ENCODE peak calls at places on chromosome X, in seven cellular contexts. K is ovary, T is stomach, E is endothelial cell, O is astrocyte, G is AG04449, C is mucosa of descending colon. R is an unnamed sample.

GRCh38 chrX:41607264-41607832 is 81.4 kb upstream of the GPR34 start:
- DNase-seq in K (no peak), T (no peak), E (no peak), O (no peak), G (no peak), C (no peak), R (no peak)

GRCh38 chrX:97389761-97390192 is 506.1 kb downstream of the RPA4 start:
- DNase-seq in K (no peak), T (no peak), E (no peak), O (peak), G (no peak), C (no peak), R (peak)

GRCh38 chrX:3295731-3296130 is 50.7 kb downstream of the MXRA5 start:
- DNase-seq in K (no peak), T (no peak), E (no peak), O (no peak), G (no peak), C (no peak), R (no peak)

GRCh38 chrX:39772057-39772832 is 325.5 kb downstream of the BCOR start:
- DNase-seq in K (peak), T (peak), E (peak), O (peak), G (no peak), C (no peak), R (no peak)

GRCh38 chrX:70196961-70197805 is 19.9 kb downstream of the DGAT2L6 start:
- DNase-seq in K (no peak), T (peak), E (peak), O (no peak), G (no peak), C (peak), R (no peak)

GRCh38 chrX:113950081-113950678 is 633.7 kb upstream of the HTR2C start:
- DNase-seq in K (no peak), T (no peak), E (no peak), O (no peak), G (no peak), C (no peak), R (no peak)

GRCh38 chrX:142998447-142999208 is 27.1 kb upstream of the SPANXN4 start:
- DNase-seq in K (no peak), T (no peak), E (no peak), O (no peak), G (no peak), C (no peak), R (no peak)

GRCh38 chrX:16282209-16282608 is 114.9 kb downstream of the MAGEB17 start:
- DNase-seq in K (no peak), T (no peak), E (no peak), O (no peak), G (no peak), C (no peak), R (no peak)

GRCh38 chrX:148135738-148136137 is 154.6 kb downstream of the FMR1NB start:
- DNase-seq in K (no peak), T (no peak), E (no peak), O (peak), G (no peak), C (no peak), R (no peak)

GRCh38 chrX:42495139-42495538 is 282.8 kb downstream of the PPP1R2C start:
- DNase-seq in K (no peak), T (no peak), E (no peak), O (no peak), G (no peak), C (no peak), R (no peak)

GRCh38 chrX:8201896-8202331 is 30.8 kb upstream of the VCX2 start:
- DNase-seq in K (no peak), T (no peak), E (no peak), O (peak), G (no peak), C (no peak), R (no peak)

GRCh38 chrX:103533428-103534216 is 14.3 kb upstream of the RAB40A start:
- DNase-seq in K (peak), T (peak), E (peak), O (peak), G (no peak), C (peak), R (no peak)

GRCh38 chrX:1002611-1003010 is 209.8 kb downstream of the CRLF2 start:
- DNase-seq in K (no peak), T (no peak), E (no peak), O (no peak), G (no peak), C (no peak), R (no peak)

GRCh38 chrX:119411959-119412358 is 12.8 kb downstream of the SLC25A43 start:
- DNase-seq in K (no peak), T (no peak), E (no peak), O (no peak), G (no peak), C (no peak), R (no peak)

GRCh38 chrX:110454336-110454735 is 95.7 kb downstream of the RTL9 start:
- DNase-seq in K (no peak), T (no peak), E (no peak), O (no peak), G (no peak), C (no peak), R (no peak)

GRCh38 chrX:111483876-111484275 is 27.6 kb upstream of the SERTM2 start:
- DNase-seq in K (no peak), T (no peak), E (no peak), O (no peak), G (no peak), C (no peak), R (no peak)

GRCh38 chrX:109797311-109797975 is 64.4 kb upstream of the ACSL4 start:
- DNase-seq in K (no peak), T (no peak), E (no peak), O (no peak), G (no peak), C (no peak), R (no peak)

GRCh38 chrX:17968367-17968766 is 107.3 kb upstream of the RAI2 start:
- DNase-seq in K (no peak), T (no peak), E (no peak), O (no peak), G (no peak), C (no peak), R (no peak)

GRCh38 chrX:129980540-129981206 is 1.8 kb upstream of the BCORL1 start:
- DNase-seq in K (peak), T (peak), E (no peak), O (no peak), G (no peak), C (peak), R (no peak)

GRCh38 chrX:105701310-105702052 is 120.9 kb upstream of the NRK start:
- DNase-seq in K (no peak), T (no peak), E (no peak), O (no peak), G (no peak), C (no peak), R (no peak)

GRCh38 chrX:74535211-74535621 is 79.2 kb downstream of the RLIM start:
- DNase-seq in K (peak), T (no peak), E (peak), O (peak), G (no peak), C (peak), R (peak)

GRCh38 chrX:142084611-142085010 is 120.5 kb downstream of the MAGEC2 start:
- DNase-seq in K (no peak), T (no peak), E (no peak), O (no peak), G (no peak), C (no peak), R (no peak)

GRCh38 chrX:132001127-132001526 is 22.0 kb upstream of the STK26 start:
- DNase-seq in K (no peak), T (no peak), E (no peak), O (no peak), G (no peak), C (no peak), R (no peak)

GRCh38 chrX:42229533-42229932 is 306.2 kb upstream of the CASK start:
- DNase-seq in K (no peak), T (no peak), E (no peak), O (no peak), G (no peak), C (no peak), R (no peak)

GRCh38 chrX:51520393-51520792 is 24.0 kb upstream of the NUDT11 start:
- DNase-seq in K (no peak), T (no peak), E (no peak), O (no peak), G (no peak), C (no peak), R (no peak)

DNA sequence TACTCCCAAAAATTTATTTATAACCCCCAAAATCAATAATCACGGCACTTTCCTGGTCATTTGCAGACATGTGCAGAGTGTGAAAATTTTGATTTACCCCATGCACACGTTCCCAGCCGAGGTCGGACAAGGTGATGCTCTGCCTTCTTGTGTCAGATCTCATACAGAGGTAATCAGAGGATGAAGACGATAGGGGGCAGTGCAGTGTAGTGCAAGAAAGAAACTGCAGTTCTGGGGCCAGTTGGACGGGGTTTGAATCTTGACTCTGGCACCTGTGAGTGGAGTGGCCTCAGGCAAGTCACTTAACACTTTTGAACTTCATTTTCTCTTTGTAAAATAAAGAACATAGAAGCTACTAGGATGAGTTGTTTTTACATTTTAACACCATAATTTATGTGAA is 88.4 kb downstream of the FRMPD3 start:
- DNase-seq in K (no peak), T (peak), E (peak), O (peak), G (no peak), C (peak), R (no peak)
- TF ChIP-seq CTCF in K (no peak), T (no peak), E (peak), O (peak), G (peak), C (no peak), R (peak)

GRCh38 chrX:4671344-4671743 is 957.9 kb upstream of the PRKX start:
- DNase-seq in K (no peak), T (no peak), E (no peak), O (no peak), G (no peak), C (no peak), R (no peak)

GRCh38 chrX:4675686-4676300 is 962.3 kb upstream of the PRKX start:
- DNase-seq in K (no peak), T (peak), E (no peak), O (no peak), G (no peak), C (no peak), R (no peak)

GRCh38 chrX:4674028-4674782 is 960.8 kb upstream of the PRKX start:
- DNase-seq in K (no peak), T (no peak), E (no peak), O (no peak), G (no peak), C (no peak), R (no peak)

GRCh38 chrX:4668802-4669536 is 955.5 kb upstream of the PRKX start:
- DNase-seq in K (no peak), T (no peak), E (no peak), O (no peak), G (no peak), C (no peak), R (no peak)

GRCh38 chrX:4670606-4671005 is 957.2 kb upstream of the PRKX start:
- DNase-seq in K (no peak), T (peak), E (no peak), O (no peak), G (no peak), C (no peak), R (no peak)
- TF ChIP-seq CTCF in K (no peak), T (no peak), E (no peak), O (no peak), G (no peak), C (no peak), R (no peak)

DNA sequence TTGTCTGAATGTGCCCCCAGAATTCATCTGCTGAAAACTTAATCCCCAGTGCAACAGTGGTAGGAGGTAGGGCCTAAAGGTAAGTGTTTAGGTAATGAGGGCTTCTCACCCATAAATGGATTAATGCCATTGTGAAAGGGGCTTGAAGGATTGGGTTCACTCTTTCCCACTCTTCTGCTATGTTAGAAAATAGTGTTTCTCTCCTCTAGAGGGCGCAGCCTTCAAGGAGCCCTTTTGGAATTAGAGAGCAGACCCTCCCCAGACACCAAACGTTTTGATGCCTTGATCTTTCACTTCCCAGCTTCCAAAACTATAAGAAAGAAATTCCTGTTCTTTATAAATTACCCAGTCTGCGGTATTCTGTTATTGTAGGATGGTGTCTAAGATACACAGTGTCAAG is 706.4 kb downstream of the SMARCA1 start:
- DNase-seq in K (no peak), T (no peak), E (peak), O (no peak), G (no peak), C (peak), R (no peak)
- TF ChIP-seq CTCF in K (no peak), T (no peak), E (peak), O (no peak), G (no peak), C (no peak), R (no peak)

DNA sequence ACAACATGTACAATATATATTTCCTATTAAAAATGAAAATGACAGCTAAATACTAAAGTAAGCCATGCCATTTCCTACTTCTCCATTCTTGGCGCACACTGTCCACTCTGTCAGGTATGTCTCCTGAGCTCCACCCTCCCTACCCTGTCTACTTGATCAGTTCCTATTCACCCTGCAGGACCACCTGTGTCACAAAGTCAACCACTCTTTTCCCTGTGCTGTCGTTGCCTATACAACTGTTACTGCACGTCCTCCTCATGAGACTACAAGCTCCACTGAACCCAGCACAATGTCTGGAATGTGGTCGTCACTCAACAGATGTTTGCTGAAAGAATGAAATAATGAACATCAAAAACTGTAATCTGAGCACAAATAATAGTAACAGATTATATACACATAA is 54.9 kb downstream of the SLC9A7 start:
- DNase-seq in K (no peak), T (no peak), E (no peak), O (no peak), G (no peak), C (no peak), R (no peak)
- TF ChIP-seq CTCF in K (no peak), T (no peak), E (no peak), O (no peak), G (no peak), C (no peak), R (no peak)